ENCODE peak calls at places on chromosomes 6 and 20, in four cellular contexts. C, I, N and G are unnamed samples.

GRCh38 chr6:127582777-127583462 is 5.9 kb downstream of the C6orf58 start:
- DNase-seq in C (no peak), I (no peak), N (no peak), G (no peak)

GRCh38 chr20:36097331-36097730 is 57.2 kb upstream of the EPB41L1 start:
- DNase-seq in C (no peak), I (peak), N (peak), G (no peak)

GRCh38 chr6:80143312-80143960 is 37.0 kb downstream of the BCKDHB start:
- DNase-seq in C (no peak), I (no peak), N (peak), G (no peak)

GRCh38 chr20:19757487-19757972 is 528 bp upstream of the RIN2 start:
- DNase-seq in C (no peak), I (no peak), N (no peak), G (no peak)

GRCh38 chr6:138986578-138986977 is 1.5 kb downstream of the REPS1 start:
- DNase-seq in C (no peak), I (no peak), N (no peak), G (no peak)

GRCh38 chr6:153231048-153231635 is 100.1 kb upstream of the RGS17 start:
- DNase-seq in C (no peak), I (peak), N (no peak), G (peak)

GRCh38 chr20:51233345-51233744 is 210.4 kb upstream of the KCNG1 start:
- DNase-seq in C (no peak), I (no peak), N (no peak), G (no peak)

GRCh38 chr6:12356983-12357972 is 67.1 kb downstream of the EDN1 start:
- DNase-seq in C (no peak), I (peak), N (no peak), G (no peak)

GRCh38 chr6:393391-394221 is 2.1 kb downstream of the IRF4 start:
- DNase-seq in C (peak), I (no peak), N (no peak), G (no peak)

GRCh38 chr6:111939902-111940301 is 66.7 kb upstream of the FYN start:
- DNase-seq in C (no peak), I (no peak), N (no peak), G (no peak)

GRCh38 chr6:87094576-87094975 is 330 bp downstream of the CGA start:
- DNase-seq in C (no peak), I (no peak), N (no peak), G (no peak)

GRCh38 chr6:4727671-4728435 is 48.4 kb upstream of the CDYL start:
- DNase-seq in C (no peak), I (no peak), N (peak), G (no peak)